ENCODE peak calls at places on chromosomes 12 and 14, in six cellular contexts. One of them, this sample, is unnamed.

GRCh38 chr12:12718853-12719252 is 1.7 kb downstream of the CDKN1B start:
- DNase-seq in neural progenitor cell: peak; percentile 43
- DNase-seq in testis: no peak
- DNase-seq in naive thymus-derived CD4-positive, alpha-beta T cell: no peak
- DNase-seq in mammary epithelial cell: peak; percentile 38
- DNase-seq in SJCRH30: peak; percentile 49
- DNase-seq in this sample: no peak

GRCh38 chr14:82806426-82806825 is 1272.8 kb upstream of the SEL1L start:
- DNase-seq in mammary epithelial cell: no peak
- DNase-seq in SJCRH30: no peak
- DNase-seq in naive thymus-derived CD4-positive, alpha-beta T cell: no peak
- DNase-seq in testis: no peak
- DNase-seq in neural progenitor cell: no peak
- DNase-seq in this sample: no peak

GRCh38 chr12:111180830-111181726 is 187.8 kb downstream of the PHETA1 start:
- DNase-seq in SJCRH30: peak; percentile 80
- DNase-seq in neural progenitor cell: no peak
- DNase-seq in testis: peak; percentile 65
- DNase-seq in naive thymus-derived CD4-positive, alpha-beta T cell: no peak
- DNase-seq in mammary epithelial cell: no peak
- DNase-seq in this sample: no peak

GRCh38 chr14:81436296-81437138 is 36.4 kb upstream of the STON2 start:
- DNase-seq in testis: peak; percentile 81
- DNase-seq in naive thymus-derived CD4-positive, alpha-beta T cell: peak; percentile 62
- DNase-seq in neural progenitor cell: peak; percentile 96
- DNase-seq in SJCRH30: peak; percentile 86
- DNase-seq in mammary epithelial cell: peak; percentile 84
- DNase-seq in this sample: no peak

GRCh38 chr14:94412671-94413638 is 24.6 kb upstream of the SERPINA1 start:
- DNase-seq in mammary epithelial cell: peak; percentile 51
- DNase-seq in testis: no peak
- DNase-seq in SJCRH30: peak; percentile 6
- DNase-seq in naive thymus-derived CD4-positive, alpha-beta T cell: no peak
- DNase-seq in neural progenitor cell: no peak
- DNase-seq in this sample: no peak

GRCh38 chr12:124524231-124524925 is 43.0 kb downstream of the NCOR2 start:
- DNase-seq in testis: no peak
- DNase-seq in mammary epithelial cell: peak; percentile 82
- DNase-seq in neural progenitor cell: no peak
- DNase-seq in SJCRH30: no peak
- DNase-seq in naive thymus-derived CD4-positive, alpha-beta T cell: no peak
- DNase-seq in this sample: no peak

GRCh38 chr14:38507299-38507698 is 251.4 kb upstream of the CLEC14A start:
- DNase-seq in testis: no peak
- DNase-seq in neural progenitor cell: peak; percentile 15
- DNase-seq in SJCRH30: no peak
- DNase-seq in naive thymus-derived CD4-positive, alpha-beta T cell: no peak
- DNase-seq in mammary epithelial cell: no peak
- DNase-seq in this sample: no peak

GRCh38 chr14:28879571-28879970 is 113.0 kb downstream of the FOXG1 start:
- DNase-seq in naive thymus-derived CD4-positive, alpha-beta T cell: no peak
- DNase-seq in neural progenitor cell: peak; percentile 39
- DNase-seq in mammary epithelial cell: no peak
- DNase-seq in SJCRH30: no peak
- DNase-seq in testis: no peak
- DNase-seq in this sample: no peak

GRCh38 chr14:63956326-63956725 is 103.5 kb downstream of the SYNE2 start:
- DNase-seq in mammary epithelial cell: peak; percentile 51
- DNase-seq in SJCRH30: no peak
- DNase-seq in neural progenitor cell: no peak
- DNase-seq in naive thymus-derived CD4-positive, alpha-beta T cell: no peak
- DNase-seq in testis: no peak
- DNase-seq in this sample: no peak

GRCh38 chr14:64038857-64039542 is 186.2 kb downstream of the SYNE2 start:
- DNase-seq in SJCRH30: no peak
- DNase-seq in neural progenitor cell: no peak
- DNase-seq in mammary epithelial cell: no peak
- DNase-seq in testis: no peak
- DNase-seq in naive thymus-derived CD4-positive, alpha-beta T cell: no peak
- DNase-seq in this sample: no peak

GRCh38 chr12:20549115-20549719 is 145.9 kb upstream of the SLCO1C1 start:
- DNase-seq in neural progenitor cell: peak; percentile 21
- DNase-seq in testis: peak; percentile 20
- DNase-seq in SJCRH30: peak; percentile 33
- DNase-seq in mammary epithelial cell: no peak
- DNase-seq in naive thymus-derived CD4-positive, alpha-beta T cell: no peak
- DNase-seq in this sample: no peak

GRCh38 chr14:54348001-54348611 is 48.7 kb upstream of the CDKN3 start:
- DNase-seq in testis: no peak
- DNase-seq in mammary epithelial cell: peak; percentile 29
- DNase-seq in neural progenitor cell: peak; percentile 86
- DNase-seq in naive thymus-derived CD4-positive, alpha-beta T cell: no peak
- DNase-seq in SJCRH30: peak; percentile 84
- DNase-seq in this sample: no peak

GRCh38 chr12:92144045-92144630 is 1.5 kb downstream of the BTG1 start:
- DNase-seq in SJCRH30: peak; percentile 91
- DNase-seq in testis: peak; percentile 85
- DNase-seq in naive thymus-derived CD4-positive, alpha-beta T cell: peak; percentile 60
- DNase-seq in mammary epithelial cell: peak; percentile 90
- DNase-seq in neural progenitor cell: peak; percentile 90
- DNase-seq in this sample: peak; percentile 47

GRCh38 chr14:57502581-57503254 is 9.1 kb upstream of the CCDC198 start:
- DNase-seq in SJCRH30: peak; percentile 52
- DNase-seq in testis: peak; percentile 42
- DNase-seq in neural progenitor cell: no peak
- DNase-seq in mammary epithelial cell: no peak
- DNase-seq in naive thymus-derived CD4-positive, alpha-beta T cell: no peak
- DNase-seq in this sample: no peak

GRCh38 chr14:38618514-38618913 is 362.6 kb upstream of the CLEC14A start:
- DNase-seq in testis: no peak
- DNase-seq in neural progenitor cell: no peak
- DNase-seq in SJCRH30: peak; percentile 22
- DNase-seq in naive thymus-derived CD4-positive, alpha-beta T cell: no peak
- DNase-seq in mammary epithelial cell: no peak
- DNase-seq in this sample: no peak

GRCh38 chr14:20631821-20632389 is 9.6 kb downstream of the OR6S1 start:
- DNase-seq in testis: peak; percentile 91
- DNase-seq in SJCRH30: no peak
- DNase-seq in naive thymus-derived CD4-positive, alpha-beta T cell: no peak
- DNase-seq in mammary epithelial cell: peak; percentile 64
- DNase-seq in neural progenitor cell: peak; percentile 71
- DNase-seq in this sample: no peak

GRCh38 chr14:23182372-23183014 is 967 bp downstream of the SLC7A8 start:
- DNase-seq in naive thymus-derived CD4-positive, alpha-beta T cell: peak; percentile 25
- DNase-seq in testis: peak; percentile 85
- DNase-seq in mammary epithelial cell: peak; percentile 46
- DNase-seq in neural progenitor cell: peak; percentile 88
- DNase-seq in SJCRH30: no peak
- DNase-seq in this sample: peak; percentile 16

GRCh38 chr12:120590741-120591407 is 9.7 kb upstream of the POP5 start:
- DNase-seq in mammary epithelial cell: no peak
- DNase-seq in SJCRH30: no peak
- DNase-seq in testis: no peak
- DNase-seq in neural progenitor cell: no peak
- DNase-seq in naive thymus-derived CD4-positive, alpha-beta T cell: no peak
- DNase-seq in this sample: no peak

GRCh38 chr12:49974231-49974675 is 1.5 kb downstream of the AQP6 start:
- DNase-seq in naive thymus-derived CD4-positive, alpha-beta T cell: no peak
- DNase-seq in SJCRH30: peak; percentile 64
- DNase-seq in mammary epithelial cell: no peak
- DNase-seq in testis: peak; percentile 80
- DNase-seq in neural progenitor cell: peak; percentile 75
- DNase-seq in this sample: no peak

GRCh38 chr14:89688520-89688919 is 266.0 kb downstream of the EFCAB11 start:
- DNase-seq in mammary epithelial cell: no peak
- DNase-seq in neural progenitor cell: no peak
- DNase-seq in SJCRH30: no peak
- DNase-seq in testis: no peak
- DNase-seq in naive thymus-derived CD4-positive, alpha-beta T cell: no peak
- DNase-seq in this sample: no peak

GRCh38 chr12:46492471-46493351 is 120.1 kb upstream of the SLC38A2 start:
- DNase-seq in SJCRH30: peak; percentile 59
- DNase-seq in naive thymus-derived CD4-positive, alpha-beta T cell: no peak
- DNase-seq in testis: no peak
- DNase-seq in mammary epithelial cell: peak; percentile 85
- DNase-seq in neural progenitor cell: no peak
- DNase-seq in this sample: no peak

GRCh38 chr12:55933158-55933798 is 2.3 kb downstream of the DGKA start:
- DNase-seq in neural progenitor cell: no peak
- DNase-seq in naive thymus-derived CD4-positive, alpha-beta T cell: no peak
- DNase-seq in testis: no peak
- DNase-seq in SJCRH30: no peak
- DNase-seq in mammary epithelial cell: peak; percentile 97
- DNase-seq in this sample: no peak

GRCh38 chr12:40099423-40099853 is 6.4 kb downstream of the SLC2A13 start:
- DNase-seq in neural progenitor cell: no peak
- DNase-seq in naive thymus-derived CD4-positive, alpha-beta T cell: no peak
- DNase-seq in mammary epithelial cell: no peak
- DNase-seq in testis: no peak
- DNase-seq in SJCRH30: no peak
- DNase-seq in this sample: no peak

GRCh38 chr12:57852620-57853509 is 6.3 kb upstream of the CTDSP2 start:
- DNase-seq in neural progenitor cell: peak; percentile 92
- DNase-seq in mammary epithelial cell: no peak
- DNase-seq in naive thymus-derived CD4-positive, alpha-beta T cell: no peak
- DNase-seq in testis: peak; percentile 54
- DNase-seq in SJCRH30: no peak
- DNase-seq in this sample: no peak

GRCh38 chr12:47733142-47733541 is 7.9 kb upstream of the ENDOU start:
- DNase-seq in mammary epithelial cell: no peak
- DNase-seq in neural progenitor cell: no peak
- DNase-seq in testis: no peak
- DNase-seq in SJCRH30: no peak
- DNase-seq in naive thymus-derived CD4-positive, alpha-beta T cell: no peak
- DNase-seq in this sample: no peak

GRCh38 chr12:120653611-120654010 is 13.2 kb downstream of the CABP1 start:
- DNase-seq in testis: no peak
- DNase-seq in naive thymus-derived CD4-positive, alpha-beta T cell: no peak
- DNase-seq in SJCRH30: no peak
- DNase-seq in neural progenitor cell: no peak
- DNase-seq in mammary epithelial cell: no peak
- DNase-seq in this sample: no peak

GRCh38 chr12:110798461-110798860 is 48.3 kb upstream of the CCDC63 start:
- DNase-seq in SJCRH30: no peak
- DNase-seq in naive thymus-derived CD4-positive, alpha-beta T cell: no peak
- DNase-seq in testis: no peak
- DNase-seq in mammary epithelial cell: no peak
- DNase-seq in neural progenitor cell: no peak
- DNase-seq in this sample: no peak

DNA sequence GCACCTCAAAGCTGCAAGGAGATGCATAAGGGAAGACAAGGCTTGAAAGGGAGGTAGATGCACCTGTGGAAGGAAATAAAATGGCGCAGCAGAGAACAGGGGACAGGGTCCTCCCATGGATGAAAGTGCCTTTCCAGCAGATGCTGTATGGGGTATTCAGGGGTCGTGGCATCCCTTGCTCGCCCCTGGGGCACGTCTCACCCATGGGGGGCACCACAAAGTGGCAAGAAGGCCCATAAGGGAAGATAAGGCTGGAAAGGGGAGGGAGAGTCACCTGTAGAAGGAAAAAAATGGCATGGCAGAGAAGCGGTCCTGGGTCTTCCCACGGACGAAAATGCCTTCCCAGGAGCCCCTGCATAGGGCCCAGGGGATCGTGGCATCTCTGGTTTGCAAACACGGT is 265.1 kb downstream of the ALG10 start:
- DNase-seq in SJCRH30: no peak
- DNase-seq in naive thymus-derived CD4-positive, alpha-beta T cell: no peak
- DNase-seq in neural progenitor cell: no peak
- DNase-seq in testis: no peak
- DNase-seq in mammary epithelial cell: no peak
- DNase-seq in this sample: no peak
- H3K9me3 ChIP-seq in SJCRH30: no peaks in the 10 kb centered on the region
- H3K9me3 ChIP-seq in naive thymus-derived CD4-positive, alpha-beta T cell: peaks cover 48% of the 10 kb centered on the region
- H3K9me3 ChIP-seq in neural progenitor cell: peaks cover 22% of the 10 kb centered on the region
- H3K9me3 ChIP-seq in testis: no peaks in the 10 kb centered on the region
- H3K9me3 ChIP-seq in mammary epithelial cell: peaks cover 36% of the 10 kb centered on the region
- H3K9me3 ChIP-seq in this sample: no peaks in the 10 kb centered on the region

GRCh38 chr12:34599530-34600513 is 577.5 kb downstream of the ALG10 start:
- DNase-seq in naive thymus-derived CD4-positive, alpha-beta T cell: no peak
- DNase-seq in mammary epithelial cell: no peak
- DNase-seq in neural progenitor cell: no peak
- DNase-seq in SJCRH30: no peak
- DNase-seq in testis: no peak
- DNase-seq in this sample: no peak
- H3K9me3 ChIP-seq in naive thymus-derived CD4-positive, alpha-beta T cell: peaks cover 93% of the 10 kb centered on the region
- H3K9me3 ChIP-seq in mammary epithelial cell: peaks cover 53% of the 10 kb centered on the region
- H3K9me3 ChIP-seq in neural progenitor cell: peaks cover 8% of the 10 kb centered on the region
- H3K9me3 ChIP-seq in SJCRH30: no peaks in the 10 kb centered on the region
- H3K9me3 ChIP-seq in testis: no peaks in the 10 kb centered on the region
- H3K9me3 ChIP-seq in this sample: peaks cover 5% of the 10 kb centered on the region

DNA sequence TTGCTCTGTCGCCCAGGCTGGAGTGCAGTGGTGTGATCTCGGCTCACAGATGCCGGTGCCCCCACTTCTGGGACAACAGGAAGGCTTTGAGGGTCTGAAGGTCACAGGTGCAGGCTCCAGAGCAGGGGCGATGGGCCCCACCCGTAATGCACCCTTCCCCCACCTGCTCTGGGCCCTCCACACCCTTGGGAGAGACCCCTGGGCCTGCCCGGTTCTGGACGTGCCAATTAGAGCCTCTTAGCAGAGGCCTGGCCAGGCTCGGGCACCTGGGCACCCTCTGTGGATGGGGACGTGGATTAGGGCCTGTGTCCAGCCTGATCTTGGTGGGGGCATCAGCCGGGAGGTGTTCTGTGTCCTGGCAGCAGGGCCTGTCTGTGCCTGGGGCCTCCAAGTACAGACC is 62.2 kb downstream of the KIF26A start:
- DNase-seq in neural progenitor cell: no peak
- DNase-seq in mammary epithelial cell: no peak
- DNase-seq in SJCRH30: no peak
- DNase-seq in testis: no peak
- DNase-seq in naive thymus-derived CD4-positive, alpha-beta T cell: no peak
- DNase-seq in this sample: no peak
- H3K9me3 ChIP-seq in neural progenitor cell: no peaks in the 10 kb centered on the region
- H3K9me3 ChIP-seq in mammary epithelial cell: peaks cover 3% of the 10 kb centered on the region
- H3K9me3 ChIP-seq in SJCRH30: no peaks in the 10 kb centered on the region
- H3K9me3 ChIP-seq in testis: no peaks in the 10 kb centered on the region
- H3K9me3 ChIP-seq in naive thymus-derived CD4-positive, alpha-beta T cell: no peaks in the 10 kb centered on the region
- H3K9me3 ChIP-seq in this sample: no peaks in the 10 kb centered on the region

GRCh38 chr14:50471838-50472465 is 60.4 kb downstream of the MAP4K5 start:
- DNase-seq in testis: no peak
- DNase-seq in SJCRH30: no peak
- DNase-seq in neural progenitor cell: no peak
- DNase-seq in naive thymus-derived CD4-positive, alpha-beta T cell: no peak
- DNase-seq in mammary epithelial cell: no peak
- DNase-seq in this sample: no peak

GRCh38 chr14:50475460-50475859 is 56.9 kb downstream of the MAP4K5 start:
- DNase-seq in neural progenitor cell: no peak
- DNase-seq in testis: no peak
- DNase-seq in mammary epithelial cell: peak; percentile 30
- DNase-seq in SJCRH30: peak; percentile 28
- DNase-seq in naive thymus-derived CD4-positive, alpha-beta T cell: no peak
- DNase-seq in this sample: no peak

DNA sequence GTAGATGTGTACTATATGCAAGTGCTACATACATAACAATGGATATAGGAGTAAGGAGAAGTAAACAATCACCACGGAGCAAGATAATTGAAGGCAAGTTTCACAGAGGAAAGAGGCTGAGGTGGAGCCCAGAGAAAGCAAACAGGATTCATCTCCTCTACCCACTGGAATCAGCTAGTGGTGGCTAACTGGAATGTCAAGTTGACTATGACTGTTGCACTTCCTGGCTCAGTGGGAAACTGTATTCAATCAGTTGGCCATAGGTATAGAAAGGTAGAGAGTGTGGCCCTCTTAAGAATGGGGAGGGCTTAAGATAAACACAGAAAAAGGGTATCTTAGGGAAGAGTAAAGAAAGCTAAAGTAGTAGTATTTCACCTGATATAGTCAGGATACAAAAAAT is 62.4 kb downstream of the MAP4K5 start:
- DNase-seq in mammary epithelial cell: no peak
- DNase-seq in SJCRH30: no peak
- DNase-seq in naive thymus-derived CD4-positive, alpha-beta T cell: no peak
- DNase-seq in testis: no peak
- DNase-seq in neural progenitor cell: no peak
- DNase-seq in this sample: no peak
- H3K9me3 ChIP-seq in mammary epithelial cell: peaks cover 30% of the 10 kb centered on the region
- H3K9me3 ChIP-seq in SJCRH30: peaks cover 22% of the 10 kb centered on the region
- H3K9me3 ChIP-seq in naive thymus-derived CD4-positive, alpha-beta T cell: peaks cover 13% of the 10 kb centered on the region
- H3K9me3 ChIP-seq in testis: no peaks in the 10 kb centered on the region
- H3K9me3 ChIP-seq in neural progenitor cell: peaks cover 10% of the 10 kb centered on the region
- H3K9me3 ChIP-seq in this sample: peaks cover 15% of the 10 kb centered on the region